ENCODE peak calls at places on chromosomes 4 and X, in five cellular contexts. L, B, W, E and G are unnamed samples.

GRCh38 chr4:76801621-76802545 is 96.1 kb downstream of the SOWAHB start:
- DNase-seq in L (no peak), B (no peak), W (no peak), E (no peak), G (no peak)

GRCh38 chr4:125187221-125187620 is 127.5 kb upstream of the FAT4 start:
- DNase-seq in L (peak; percentile 13), B (no peak), W (no peak), E (no peak), G (no peak)

GRCh38 chrX:118420462-118420861 is 74.6 kb downstream of the WDR44 start:
- DNase-seq in L (peak; percentile 22), B (no peak), W (no peak), E (no peak), G (peak; percentile 66)

GRCh38 chr4:61309616-61310015 is 109.5 kb downstream of the ADGRL3 start:
- DNase-seq in L (no peak), B (no peak), W (no peak), E (no peak), G (no peak)

GRCh38 chrX:45900751-45901150 is 644.5 kb downstream of the ZNF674 start:
- DNase-seq in L (no peak), B (no peak), W (no peak), E (no peak), G (no peak)

GRCh38 chr4:2451821-2452785 is 16.8 kb upstream of the RNF4 start:
- DNase-seq in L (no peak), B (no peak), W (no peak), E (no peak), G (peak; percentile 23)

GRCh38 chrX:79524642-79525041 is 157.5 kb upstream of the ITM2A start:
- DNase-seq in L (peak; percentile 30), B (no peak), W (no peak), E (no peak), G (peak; percentile 9)

GRCh38 chr4:6908397-6909112 is 1.1 kb upstream of the TBC1D14 start:
- DNase-seq in L (no peak), B (no peak), W (no peak), E (no peak), G (no peak)

GRCh38 chrX:20060961-20061868 is 55.5 kb downstream of the MAP7D2 start:
- DNase-seq in L (no peak), B (no peak), W (no peak), E (no peak), G (no peak)

GRCh38 chr4:2913168-2913567 is 50.0 kb downstream of the NOP14 start:
- DNase-seq in L (no peak), B (no peak), W (no peak), E (no peak), G (no peak)

GRCh38 chr4:71188197-71188625 is 150.6 kb upstream of the SLC4A4 start:
- DNase-seq in L (no peak), B (no peak), W (no peak), E (no peak), G (peak; percentile 24)

GRCh38 chrX:17377047-17377692 is 2.2 kb downstream of the NHS start:
- DNase-seq in L (peak; percentile 84), B (peak; percentile 33), W (no peak), E (no peak), G (peak; percentile 13)

GRCh38 chr4:188658958-188659522 is 519.8 kb downstream of the TRIML1 start:
- DNase-seq in L (no peak), B (no peak), W (no peak), E (no peak), G (no peak)

GRCh38 chrX:115344885-115345653 is 55.6 kb downstream of the LUZP4 start:
- DNase-seq in L (peak; percentile 91), B (peak; percentile 45), W (peak; percentile 11), E (peak; percentile 2), G (peak; percentile 83)

GRCh38 chrX:131778269-131779218 is 234.7 kb downstream of the OR13H1 start:
- DNase-seq in L (peak; percentile 76), B (peak; percentile 48), W (no peak), E (peak; percentile 7), G (no peak)

GRCh38 chr4:83708500-83709175 is 172.7 kb downstream of the GPAT3 start:
- DNase-seq in L (peak; percentile 43), B (no peak), W (no peak), E (no peak), G (no peak)

GRCh38 chr4:38056024-38056685 is 96.0 kb downstream of the PTTG2 start:
- DNase-seq in L (no peak), B (no peak), W (no peak), E (no peak), G (no peak)

GRCh38 chrX:68693481-68694410 is 46.3 kb downstream of the STARD8 start:
- DNase-seq in L (peak; percentile 77), B (peak; percentile 46), W (no peak), E (no peak), G (no peak)

GRCh38 chr4:18020671-18021469 is 685 bp downstream of the LCORL start:
- DNase-seq in L (peak; percentile 82), B (peak; percentile 71), W (no peak), E (peak; percentile 8), G (peak; percentile 51)

GRCh38 chrX:39897741-39898097 is 200.0 kb downstream of the BCOR start:
- DNase-seq in L (no peak), B (no peak), W (no peak), E (no peak), G (no peak)

GRCh38 chr4:177001271-177002175 is 208.8 kb upstream of the VEGFC start:
- DNase-seq in L (peak; percentile 72), B (no peak), W (no peak), E (no peak), G (no peak)